ENCODE peak calls at places on chromosomes 16 and 17, in eight cellular contexts. R, Z, L, G, J, O, P and F are unnamed samples.

GRCh38 chr17:69575346-69575761 is 160.9 kb downstream of the MAP2K6 start:
- DNase-seq in R (no peak), Z (peak; percentile 45), L (no peak), G (no peak), J (peak; percentile 87), O (peak; percentile 43), P (no peak), F (no peak)

GRCh38 chr17:10635290-10635689 is 21.8 kb downstream of the MYH3 start:
- DNase-seq in R (no peak), Z (no peak), L (no peak), G (no peak), J (no peak), O (no peak), P (no peak), F (no peak)

GRCh38 chr17:32283745-32284207 is 18.1 kb downstream of the RHBDL3 start:
- DNase-seq in R (no peak), Z (no peak), L (no peak), G (no peak), J (peak; percentile 38), O (peak; percentile 13), P (no peak), F (no peak)

GRCh38 chr17:67500261-67500660 is 123.2 kb downstream of the PITPNC1 start:
- DNase-seq in R (no peak), Z (peak; percentile 47), L (no peak), G (no peak), J (no peak), O (no peak), P (no peak), F (no peak)

GRCh38 chr17:9958586-9959281 is 53.7 kb upstream of the RCVRN start:
- DNase-seq in R (no peak), Z (no peak), L (no peak), G (no peak), J (no peak), O (no peak), P (no peak), F (no peak)

GRCh38 chr16:86953631-86954465 is 363.3 kb downstream of the C16orf95 start:
- DNase-seq in R (no peak), Z (no peak), L (no peak), G (no peak), J (no peak), O (no peak), P (no peak), F (peak; percentile 69)

GRCh38 chr16:69894675-69895074 is 56.5 kb upstream of the CLEC18A start:
- DNase-seq in R (no peak), Z (no peak), L (no peak), G (no peak), J (no peak), O (no peak), P (peak; percentile 32), F (peak; percentile 13)

GRCh38 chr17:30241051-30241450 is 5.6 kb upstream of the SLC6A4 start:
- DNase-seq in R (no peak), Z (no peak), L (no peak), G (no peak), J (no peak), O (no peak), P (no peak), F (no peak)

GRCh38 chr17:42655528-42655927 is 3.6 kb upstream of the TUBG2 start:
- DNase-seq in R (no peak), Z (no peak), L (no peak), G (no peak), J (peak; percentile 11), O (no peak), P (no peak), F (no peak)

GRCh38 chr17:82424001-82424862 is 5.8 kb upstream of the OGFOD3 start:
- DNase-seq in R (no peak), Z (peak; percentile 47), L (peak; percentile 36), G (peak; percentile 63), J (peak; percentile 60), O (peak; percentile 9), P (peak; percentile 45), F (peak; percentile 47)

GRCh38 chr17:78258323-78259229 is 27.1 kb downstream of the TMEM235 start:
- DNase-seq in R (peak; percentile 91), Z (no peak), L (peak; percentile 76), G (no peak), J (peak; percentile 77), O (no peak), P (peak; percentile 63), F (no peak)

GRCh38 chr16:72400257-72401078 is 228.5 kb upstream of the PMFBP1 start:
- DNase-seq in R (no peak), Z (peak; percentile 59), L (no peak), G (peak; percentile 66), J (peak; percentile 84), O (peak; percentile 52), P (no peak), F (peak; percentile 63)

GRCh38 chr17:34638526-34639260 is 59.3 kb downstream of the TMEM132E start:
- DNase-seq in R (peak; percentile 12), Z (no peak), L (no peak), G (no peak), J (no peak), O (no peak), P (no peak), F (no peak)
- TF ChIP-seq CTCF in R (no peak), Z (no peak), L (peak; percentile 11), G (no peak), J (no peak), O (no peak), P (no peak), F (no peak)

DNA sequence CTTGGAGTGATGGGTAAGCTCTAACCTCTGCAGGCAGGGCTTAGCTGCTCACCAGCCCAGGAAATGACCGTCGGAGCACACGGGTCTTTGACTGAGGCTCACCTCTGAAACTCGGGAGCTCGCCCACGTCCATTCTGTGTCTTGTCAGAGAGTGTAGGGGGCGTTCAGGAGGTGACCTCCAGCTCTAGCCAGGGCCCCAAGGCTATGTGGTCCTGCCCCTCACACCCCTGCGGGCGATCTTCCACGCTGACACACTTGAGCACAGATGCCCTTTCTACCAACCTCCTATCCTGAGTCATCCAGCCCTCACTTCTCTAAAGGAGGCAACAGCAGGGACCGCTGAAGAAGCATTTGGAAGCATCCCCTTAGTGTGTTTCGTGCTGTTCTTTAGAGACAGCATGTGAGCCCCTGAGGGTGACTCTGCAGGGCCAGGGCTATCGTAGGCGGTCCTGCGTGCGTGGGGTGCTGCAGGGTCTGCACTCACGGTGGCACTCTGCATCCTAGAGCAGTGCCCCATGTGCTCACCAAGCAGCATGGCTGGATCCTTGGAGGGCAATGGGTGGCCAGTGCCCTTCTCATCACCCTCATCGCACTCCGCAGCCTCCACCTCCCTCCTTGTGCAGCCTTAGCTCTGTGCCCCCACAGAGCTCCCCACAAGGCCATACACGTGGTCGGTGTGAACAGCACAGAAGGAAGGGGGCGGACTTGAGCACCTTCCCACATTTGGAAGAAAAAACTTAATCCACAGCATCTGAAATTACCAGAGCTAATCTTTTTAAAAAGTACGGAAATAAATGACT is 33.8 kb downstream of the SLC47A1 start:
- DNase-seq in R (no peak), Z (no peak), L (no peak), G (no peak), J (no peak), O (no peak), P (no peak), F (no peak)
- TF ChIP-seq CTCF in R (no peak), Z (no peak), L (no peak), G (no peak), J (no peak), O (no peak), P (no peak), F (no peak)

GRCh38 chr16:56347670-56348069 is 77.7 kb downstream of the AMFR start:
- DNase-seq in R (peak; percentile 54), Z (no peak), L (no peak), G (no peak), J (no peak), O (no peak), P (no peak), F (no peak)
- TF ChIP-seq CTCF in R (no peak), Z (no peak), L (no peak), G (no peak), J (no peak), O (no peak), P (no peak), F (no peak)

DNA sequence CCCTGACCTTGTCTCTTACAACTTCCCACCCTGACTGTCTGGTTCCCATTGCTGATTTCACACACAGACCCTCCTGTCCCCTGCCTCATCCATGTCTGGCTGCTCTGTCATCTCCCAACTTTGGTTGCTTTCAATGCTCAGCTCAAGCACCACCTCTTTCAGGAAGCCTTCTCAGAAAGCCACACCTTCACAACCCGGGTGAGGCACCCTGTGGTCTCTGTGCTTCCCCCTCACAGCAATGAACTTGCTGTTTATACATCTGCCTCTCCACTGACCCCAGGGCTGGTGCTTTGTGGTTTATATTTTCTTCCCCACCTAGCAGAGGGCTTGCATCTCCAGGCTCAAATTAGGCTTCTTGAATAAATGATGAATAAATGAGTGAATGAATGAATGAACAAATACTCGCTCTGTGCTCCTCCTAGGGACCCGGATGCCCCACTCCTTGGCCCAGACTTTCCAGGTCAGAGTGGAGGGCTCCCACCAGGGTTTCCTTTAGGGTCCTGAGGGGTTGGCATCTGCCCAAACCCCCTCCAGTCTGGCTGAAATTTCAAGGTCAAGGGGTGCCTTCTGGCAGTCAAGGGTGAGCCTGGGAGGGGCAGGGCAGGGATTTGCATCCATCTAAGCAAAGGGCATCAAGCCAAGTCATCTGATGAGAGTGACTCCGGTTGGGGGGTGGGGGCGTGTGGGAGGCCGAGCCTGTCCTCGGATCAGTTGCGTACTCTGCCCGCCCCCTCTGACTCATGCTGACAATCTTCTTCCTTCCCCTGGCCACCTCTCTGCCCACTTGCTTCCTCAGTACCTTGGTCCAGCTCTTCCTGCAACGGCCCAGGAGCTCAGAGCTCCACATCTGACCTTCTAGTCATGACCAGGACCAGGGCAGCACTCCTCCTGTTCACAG is at the start of gene ITGAX:
- DNase-seq in R (peak; percentile 77), Z (peak; percentile 66), L (peak; percentile 62), G (peak; percentile 53), J (peak; percentile 61), O (peak; percentile 23), P (peak; percentile 49), F (no peak)
- TF ChIP-seq CTCF in R (no peak), Z (no peak), L (no peak), G (no peak), J (no peak), O (no peak), P (no peak), F (no peak)

DNA sequence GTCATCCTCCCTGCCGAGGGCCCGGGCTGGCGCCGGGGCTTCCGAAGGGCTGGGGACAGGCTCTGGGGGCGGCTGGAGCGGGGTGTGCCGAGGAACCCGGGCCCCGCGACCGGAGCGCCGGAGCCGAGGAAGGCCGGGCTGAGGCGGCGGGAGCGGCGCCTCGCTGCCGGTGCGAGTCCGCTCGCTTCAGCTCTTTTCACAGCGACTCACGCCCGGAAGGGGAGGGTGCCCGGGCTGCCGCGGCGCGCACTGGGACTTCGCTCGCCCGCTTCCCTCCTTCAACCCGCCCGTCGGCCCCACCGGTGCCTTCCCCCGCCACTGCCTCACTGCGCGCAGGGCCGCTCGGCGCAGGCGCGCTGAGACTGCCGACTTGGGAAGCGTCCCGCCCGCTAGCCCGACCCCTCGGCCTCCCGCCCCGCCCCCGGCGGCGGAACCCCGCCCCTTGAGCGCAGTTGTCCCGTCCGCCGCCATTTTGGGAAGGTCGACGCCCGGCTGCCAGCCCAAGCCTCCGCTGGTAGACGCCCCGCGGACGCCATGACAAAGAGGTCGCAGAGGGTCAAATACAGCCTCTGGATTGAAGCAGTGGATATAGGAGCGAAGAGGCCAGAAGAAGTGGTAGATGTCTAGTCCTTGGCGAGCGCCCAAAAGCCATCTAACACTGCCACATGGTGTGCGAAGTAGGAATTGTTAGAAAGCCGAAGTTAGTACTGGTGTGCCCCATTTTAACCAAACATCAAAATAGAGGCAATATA is at the start of gene UBE2G1:
- DNase-seq in R (peak; percentile 99), Z (peak; percentile 95), L (peak; percentile 98), G (peak; percentile 95), J (peak; percentile 98), O (peak; percentile 88), P (peak; percentile 99), F (peak; percentile 99)
- TF ChIP-seq CTCF in R (no peak), Z (peak; percentile 31), L (no peak), G (peak; percentile 57), J (peak; percentile 27), O (peak; percentile 34), P (peak; percentile 44), F (peak; percentile 60)